ENCODE peak calls at places on chromosomes 7 and 10, in six cellular contexts. G is ecto neural progenitor cell, R is GM23338, D is NAMALWA, N is T-helper 17 cell, L is NCI-H1930. H is an unnamed sample.

GRCh38 chr7:23020742-23021401 is 6.9 kb upstream of the HYCC1 start:
- DNase-seq in R (no peak), D (no peak), L (no peak), N (no peak), G (no peak), H (no peak)

GRCh38 chr7:82183633-82184032 is 259.9 kb downstream of the CACNA2D1 start:
- DNase-seq in G (no peak), D (no peak), L (no peak), N (no peak), R (no peak), H (no peak)

GRCh38 chr7:157427811-157428553 is 91.2 kb downstream of the DNAJB6 start:
- DNase-seq in N (no peak), G (no peak), D (no peak), L (no peak), R (no peak), H (no peak)

GRCh38 chr7:12728192-12728538 is 40.7 kb downstream of the ARL4A start:
- DNase-seq in N (no peak), D (no peak), L (no peak), R (no peak), G (no peak), H (no peak)

GRCh38 chr10:24873281-24873683 is 79.1 kb downstream of the PRTFDC1 start:
- DNase-seq in G (no peak), N (no peak), L (no peak), R (no peak), D (no peak), H (no peak)

GRCh38 chr10:119209736-119210355 is 2.5 kb downstream of the GRK5 start:
- DNase-seq in D (no peak), N (no peak), R (no peak), G (no peak), L (no peak), H (no peak)

GRCh38 chr10:34192646-34193045 is 622.5 kb downstream of the PARD3 start:
- DNase-seq in N (no peak), R (no peak), L (no peak), G (no peak), D (no peak), H (no peak)

GRCh38 chr7:140300263-140301131 is 97.8 kb downstream of the SLC37A3 start:
- DNase-seq in D (no peak), G (no peak), R (no peak), N (no peak), L (no peak), H (no peak)

GRCh38 chr7:18125536-18125935 is 97.9 kb upstream of the PRPS1L1 start:
- DNase-seq in D (no peak), R (no peak), G (no peak), L (no peak), N (no peak), H (no peak)

GRCh38 chr7:122710951-122711350 is 8.2 kb upstream of the RNF148 start:
- DNase-seq in N (no peak), G (no peak), D (no peak), L (no peak), R (no peak), H (no peak)

GRCh38 chr10:86079088-86079487 is 287.5 kb downstream of the GRID1 start:
- DNase-seq in R (no peak), G (no peak), D (no peak), N (no peak), L (no peak), H (no peak)

GRCh38 chr7:108097703-108098102 is 32.5 kb downstream of the LAMB4 start:
- DNase-seq in G (no peak), N (no peak), R (peak), D (peak), L (no peak), H (peak)

GRCh38 chr7:112665709-112666108 is 124.5 kb downstream of the TMEM168 start:
- DNase-seq in D (no peak), G (peak), R (peak), N (no peak), L (peak), H (no peak)

GRCh38 chr10:12418000-12418399 is 68.7 kb downstream of the CAMK1D start:
- DNase-seq in N (no peak), D (no peak), G (no peak), R (no peak), L (no peak), H (no peak)

GRCh38 chr7:107870427-107871000 is 20.5 kb upstream of the DLD start:
- DNase-seq in R (no peak), G (no peak), N (no peak), D (no peak), L (no peak), H (no peak)

GRCh38 chr7:22983257-22983855 is 30.6 kb downstream of the HYCC1 start:
- DNase-seq in N (no peak), R (peak), D (no peak), G (no peak), L (no peak), H (no peak)

GRCh38 chr7:83204715-83205114 is 42.0 kb upstream of the PCLO start:
- DNase-seq in L (no peak), G (no peak), D (no peak), R (no peak), N (no peak), H (no peak)

GRCh38 chr10:67666416-67667043 is 29.5 kb downstream of the CTNNA3 start:
- DNase-seq in N (no peak), L (no peak), G (no peak), R (peak), D (peak), H (peak)

GRCh38 chr10:103154464-103155299 is 38.4 kb downstream of the NT5C2 start:
- DNase-seq in G (no peak), D (no peak), R (no peak), L (no peak), N (no peak), H (no peak)

GRCh38 chr10:43420369-43421200 is 11.6 kb upstream of the HNRNPF start:
- DNase-seq in N (peak), G (peak), D (peak), L (no peak), R (peak), H (peak)